ENCODE peak calls at places on chromosomes 7 and 10, in four cellular contexts. T is A549, E is right cardiac atrium, G is GM23248. O is an unnamed sample.
A peak's percentile ranks its signal among the peaks of the same experiment; 100 is the strongest.

GRCh38 chr10:27448926-27449325 is 55.2 kb upstream of the RAB18 start:
- DNase-seq in T (no peak), E (no peak), G (peak; percentile 82), O (no peak)

GRCh38 chr10:17206210-17206709 is 4.8 kb upstream of the TRDMT1 start:
- DNase-seq in T (no peak), E (no peak), G (peak; percentile 94), O (no peak)

GRCh38 chr10:78703581-78703980 is 365.2 kb upstream of the ZMIZ1 start:
- DNase-seq in T (no peak), E (no peak), G (no peak), O (no peak)

GRCh38 chr10:72265925-72266865 is 7.5 kb upstream of the DDIT4 start:
- DNase-seq in T (no peak), E (no peak), G (no peak), O (no peak)

GRCh38 chr7:70786076-70786475 is 345.9 kb upstream of the GALNT17 start:
- DNase-seq in T (no peak), E (no peak), G (no peak), O (no peak)

GRCh38 chr7:47721670-47722069 is 139.8 kb upstream of the TNS3 start:
- DNase-seq in T (no peak), E (no peak), G (no peak), O (no peak)

GRCh38 chr7:131157530-131158243 is 170.0 kb upstream of the MKLN1 start:
- DNase-seq in T (no peak), E (peak; percentile 66), G (peak; percentile 83), O (no peak)

GRCh38 chr7:109963741-109964140 is 1127.2 kb upstream of the LRRN3 start:
- DNase-seq in T (no peak), E (no peak), G (no peak), O (no peak)

GRCh38 chr7:38561166-38561565 is 70.0 kb downstream of the AMPH start:
- DNase-seq in T (no peak), E (no peak), G (peak; percentile 83), O (no peak)

GRCh38 chr10:115422624-115423023 is 329.5 kb downstream of the ATRNL1 start:
- DNase-seq in T (no peak), E (no peak), G (no peak), O (no peak)

GRCh38 chr7:140625908-140626868 is 14.4 kb downstream of the DENND2A start:
- DNase-seq in T (peak; percentile 68), E (peak; percentile 98), G (peak; percentile 88), O (peak; percentile 59)

GRCh38 chr7:37853468-37853867 is 5.1 kb downstream of the NME8 start:
- DNase-seq in T (peak; percentile 16), E (no peak), G (peak; percentile 6), O (no peak)

GRCh38 chr7:155482511-155483183 is 24.7 kb downstream of the EN2 start:
- DNase-seq in T (no peak), E (no peak), G (no peak), O (no peak)

GRCh38 chr10:124106241-124106905 is 13.0 kb upstream of the CHST15 start:
- DNase-seq in T (peak; percentile 44), E (peak; percentile 84), G (peak; percentile 71), O (peak; percentile 53)

GRCh38 chr7:47213276-47213675 is 368.6 kb downstream of the TNS3 start:
- DNase-seq in T (no peak), E (no peak), G (no peak), O (no peak)

GRCh38 chr10:90674927-90675326 is 182.9 kb downstream of the HTR7 start:
- DNase-seq in T (no peak), E (peak; percentile 34), G (peak; percentile 89), O (no peak)

GRCh38 chr10:16843252-16843870 is 26.1 kb upstream of the RSU1 start:
- DNase-seq in T (peak; percentile 28), E (no peak), G (peak; percentile 89), O (no peak)

GRCh38 chr10:103849880-103850571 is 5.3 kb downstream of the SH3PXD2A start:
- DNase-seq in T (no peak), E (peak; percentile 73), G (peak; percentile 97), O (no peak)

GRCh38 chr7:152588350-152588749 is 87.6 kb downstream of the XRCC2 start:
- DNase-seq in T (no peak), E (no peak), G (peak; percentile 79), O (no peak)

GRCh38 chr7:23514755-23515154 is 17.0 kb downstream of the TRA2A start:
- DNase-seq in T (no peak), E (no peak), G (no peak), O (no peak)

GRCh38 chr10:28554952-28555351 is 22.0 kb downstream of the WAC start:
- DNase-seq in T (no peak), E (no peak), G (no peak), O (no peak)

GRCh38 chr10:48309711-48310226 is 3.3 kb downstream of the MAPK8 start:
- DNase-seq in T (peak; percentile 24), E (no peak), G (peak; percentile 71), O (no peak)

GRCh38 chr10:119680668-119681070 is 29.5 kb downstream of the BAG3 start:
- DNase-seq in T (no peak), E (peak; percentile 55), G (peak; percentile 39), O (no peak)

GRCh38 chr7:12708314-12708713 is 20.9 kb downstream of the ARL4A start:
- DNase-seq in T (no peak), E (no peak), G (no peak), O (no peak)

GRCh38 chr10:22713853-22714523 is 390 bp downstream of the PIP4K2A start:
- DNase-seq in T (no peak), E (no peak), G (peak; percentile 49), O (peak; percentile 29)

GRCh38 chr10:14185501-14186045 is 145.2 kb downstream of the FRMD4A start:
- DNase-seq in T (no peak), E (no peak), G (peak; percentile 4), O (no peak)

GRCh38 chr7:94170836-94171235 is 166.7 kb upstream of the BET1 start:
- DNase-seq in T (no peak), E (no peak), G (no peak), O (no peak)

GRCh38 chr7:143884978-143885559 is 16.9 kb downstream of the TCAF1 start:
- DNase-seq in T (no peak), E (peak; percentile 82), G (peak; percentile 76), O (no peak)

GRCh38 chr7:151060416-151061234 is 1.2 kb downstream of the SLC4A2 start:
- DNase-seq in T (peak; percentile 79), E (no peak), G (peak; percentile 66), O (peak; percentile 63)

GRCh38 chr10:131788386-131788785 is 112.4 kb upstream of the PPP2R2D start:
- DNase-seq in T (no peak), E (no peak), G (no peak), O (no peak)

GRCh38 chr10:46234431-46235060 is 52.3 kb upstream of the ANTXRL start:
- DNase-seq in T (no peak), E (no peak), G (no peak), O (no peak)

GRCh38 chr7:116075351-116076145 is 45.0 kb upstream of the TFEC start:
- DNase-seq in T (no peak), E (no peak), G (no peak), O (no peak)

GRCh38 chr10:102300289-102300843 is 55.0 kb downstream of the GBF1 start:
- DNase-seq in T (no peak), E (no peak), G (peak; percentile 79), O (no peak)

GRCh38 chr10:17431871-17432311 is 22.5 kb downstream of the ST8SIA6 start:
- DNase-seq in T (no peak), E (no peak), G (peak; percentile 75), O (no peak)

GRCh38 chr7:93185303-93186027 is 37.3 kb upstream of the SAMD9L start:
- DNase-seq in T (no peak), E (no peak), G (peak; percentile 54), O (no peak)

GRCh38 chr10:85433248-85433647 is 933.3 kb downstream of the GRID1 start:
- DNase-seq in T (no peak), E (no peak), G (no peak), O (no peak)

GRCh38 chr10:88494537-88494936 is 88.6 kb downstream of the RNLS start:
- DNase-seq in T (no peak), E (no peak), G (no peak), O (no peak)

GRCh38 chr7:21617513-21617912 is 74.7 kb downstream of the DNAH11 start:
- DNase-seq in T (peak; percentile 4), E (no peak), G (no peak), O (no peak)
- H3K27ac ChIP-seq in T (peak overlapping the region; percentile 89), E (peak overlapping the region; percentile 38), G (peak overlapping the region; percentile 35), O (no peak overlapping the region)

GRCh38 chr7:81210092-81211064 is 291.5 kb upstream of the SEMA3C start:
- DNase-seq in T (no peak), E (no peak), G (peak; percentile 83), O (no peak)
- H3K4me3 ChIP-seq in T (no peak overlapping the region), E (no peak overlapping the region), G (peak overlapping the region; percentile 36), O (no peak overlapping the region)

GRCh38 chr7:148541891-148542504 is 48.6 kb upstream of the C7orf33 start:
- DNase-seq in T (no peak), E (no peak), G (no peak), O (no peak)

GRCh38 chr7:148547946-148548345 is 42.6 kb upstream of the C7orf33 start:
- DNase-seq in T (no peak), E (no peak), G (no peak), O (no peak)

GRCh38 chr7:148543302-148543701 is 47.3 kb upstream of the C7orf33 start:
- DNase-seq in T (no peak), E (no peak), G (no peak), O (no peak)

GRCh38 chr7:148546857-148547256 is 43.7 kb upstream of the C7orf33 start:
- DNase-seq in T (no peak), E (no peak), G (no peak), O (no peak)

DNA sequence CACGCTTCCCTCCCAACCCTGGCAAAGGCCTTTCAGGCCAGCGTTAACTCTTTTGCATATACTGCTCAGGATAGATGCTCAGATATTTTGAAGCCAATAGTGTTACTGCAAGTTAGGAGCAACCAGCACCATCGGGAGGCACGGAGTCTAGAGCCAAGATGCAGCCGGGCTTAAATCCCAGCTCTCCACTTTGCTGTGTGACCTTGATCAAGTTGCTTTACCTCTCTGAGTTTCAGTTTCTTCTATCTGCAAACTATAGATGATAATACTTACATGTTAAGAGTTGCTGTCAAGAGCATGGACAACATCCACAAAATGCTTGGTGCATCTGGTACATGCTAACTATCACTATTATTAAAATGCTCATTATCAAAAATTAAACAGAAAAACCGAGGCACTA is 45.4 kb upstream of the C7orf33 start:
- DNase-seq in T (no peak), E (no peak), G (no peak), O (no peak)
- H3K4me1 ChIP-seq in T (no peaks in the 10 kb centered on the region), E (no peaks in the 10 kb centered on the region), G (no peaks in the 10 kb centered on the region), O (no peaks in the 10 kb centered on the region)

GRCh38 chr7:132906193-132906829 is 175.6 kb downstream of the CHCHD3 start:
- DNase-seq in T (no peak), E (no peak), G (no peak), O (no peak)

GRCh38 chr7:132904209-132904608 is 177.7 kb downstream of the CHCHD3 start:
- DNase-seq in T (no peak), E (no peak), G (peak; percentile 2), O (no peak)

GRCh38 chr7:132910657-132911056 is 171.2 kb downstream of the CHCHD3 start:
- DNase-seq in T (no peak), E (no peak), G (no peak), O (no peak)

DNA sequence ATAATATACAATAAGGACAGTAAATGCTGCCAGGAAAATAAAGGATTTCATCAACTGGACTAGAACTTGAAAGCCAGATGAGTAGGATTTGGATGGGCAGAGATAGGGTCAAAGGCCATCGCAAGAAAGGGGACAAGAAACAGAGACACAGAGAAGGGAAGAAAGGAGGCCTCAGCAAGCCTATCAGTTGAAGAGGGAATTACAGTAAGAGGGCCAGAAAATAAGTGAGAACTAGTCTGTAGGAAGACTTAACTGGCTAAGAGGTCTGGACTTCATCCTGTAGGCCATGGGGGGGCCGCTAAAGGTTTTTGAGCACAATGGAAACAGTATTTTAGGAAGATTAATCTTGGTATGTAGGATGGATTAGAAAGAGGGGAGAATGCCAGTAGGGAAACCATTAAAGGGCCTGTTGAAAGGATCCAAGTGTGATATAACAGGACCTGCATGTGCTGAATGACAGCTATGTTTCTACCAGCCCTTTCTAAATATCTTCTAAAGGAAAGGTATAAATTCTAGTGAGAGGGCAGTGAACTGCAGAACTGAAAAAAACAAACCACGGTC is 174.4 kb downstream of the CHCHD3 start:
- DNase-seq in T (no peak), E (no peak), G (no peak), O (no peak)
- H3K27ac ChIP-seq in T (no peak overlapping the region), E (no peak overlapping the region), G (no peak overlapping the region), O (no peak overlapping the region)